ENCODE peak calls at places on chromosomes 7 and 10, in ten cellular contexts. M, T, F, N, A, V, Q, R, G and E are unnamed samples.
A peak's percentile ranks its signal among the peaks of the same experiment; 100 is the strongest.

GRCh38 chr10:62046522-62047239 is 145.2 kb downstream of the ARID5B start:
- DNase-seq in M (peak; percentile 55), T (peak; percentile 42), F (peak; percentile 84), N (no peak), A (no peak), V (peak; percentile 70), Q (no peak), R (peak; percentile 77), G (peak; percentile 32), E (no peak)

GRCh38 chr7:96826089-96826488 is 116.4 kb upstream of the SEM1 start:
- DNase-seq in M (no peak), T (peak; percentile 39), F (no peak), N (no peak), A (no peak), V (no peak), Q (no peak), R (no peak), G (no peak), E (no peak)

GRCh38 chr7:1892011-1892965 is 222.2 kb downstream of the ELFN1 start:
- DNase-seq in M (no peak), T (no peak), F (no peak), N (no peak), A (no peak), V (no peak), Q (no peak), R (no peak), G (no peak), E (no peak)

GRCh38 chr10:9707205-9707604 is 1310.5 kb upstream of the CELF2 start:
- DNase-seq in M (no peak), T (no peak), F (no peak), N (no peak), A (no peak), V (no peak), Q (no peak), R (no peak), G (no peak), E (no peak)

GRCh38 chr10:48838830-48839229 is 100.8 kb downstream of the LRRC18 start:
- DNase-seq in M (no peak), T (no peak), F (no peak), N (no peak), A (no peak), V (no peak), Q (no peak), R (no peak), G (no peak), E (no peak)

GRCh38 chr7:34354906-34355305 is 303.1 kb upstream of the NPSR1 start:
- DNase-seq in M (no peak), T (no peak), F (peak; percentile 1), N (no peak), A (no peak), V (no peak), Q (no peak), R (no peak), G (no peak), E (no peak)

GRCh38 chr7:157291404-157292080 is 45.3 kb upstream of the DNAJB6 start:
- DNase-seq in M (no peak), T (no peak), F (no peak), N (no peak), A (no peak), V (no peak), Q (no peak), R (no peak), G (no peak), E (no peak)

GRCh38 chr7:148540041-148540738 is 50.4 kb upstream of the C7orf33 start:
- DNase-seq in M (no peak), T (no peak), F (peak; percentile 62), N (no peak), A (no peak), V (no peak), Q (no peak), R (peak; percentile 73), G (peak; percentile 84), E (no peak)

GRCh38 chr10:110668443-110668842 is 24.3 kb downstream of the RBM20 start:
- DNase-seq in M (no peak), T (no peak), F (no peak), N (no peak), A (no peak), V (no peak), Q (no peak), R (no peak), G (no peak), E (no peak)
- H3K4me1 ChIP-seq in M (no peaks in the 10 kb centered on the region), T (no peaks in the 10 kb centered on the region), F (peaks cover 7% of the 10 kb centered on the region), N (peaks cover 6% of the 10 kb centered on the region), A (no peaks in the 10 kb centered on the region), V (peaks cover 6% of the 10 kb centered on the region), Q (no peaks in the 10 kb centered on the region), R (peaks cover 13% of the 10 kb centered on the region), G (peaks cover 4% of the 10 kb centered on the region), E (no peaks in the 10 kb centered on the region)

GRCh38 chr10:78543749-78544446 is 510.2 kb downstream of the RPS24 start:
- DNase-seq in M (no peak), T (peak; percentile 54), F (peak; percentile 97), N (no peak), A (no peak), V (no peak), Q (no peak), R (no peak), G (peak; percentile 90), E (no peak)

GRCh38 chr10:78542536-78542935 is 508.9 kb downstream of the RPS24 start:
- DNase-seq in M (no peak), T (no peak), F (peak; percentile 4), N (no peak), A (no peak), V (no peak), Q (no peak), R (no peak), G (no peak), E (no peak)

GRCh38 chr10:78543026-78543748 is 509.5 kb downstream of the RPS24 start:
- DNase-seq in M (no peak), T (no peak), F (no peak), N (no peak), A (no peak), V (no peak), Q (no peak), R (no peak), G (no peak), E (no peak)

GRCh38 chr10:78545756-78546155 is 512.1 kb downstream of the RPS24 start:
- DNase-seq in M (no peak), T (no peak), F (peak; percentile 7), N (no peak), A (no peak), V (no peak), Q (no peak), R (no peak), G (no peak), E (no peak)

DNA sequence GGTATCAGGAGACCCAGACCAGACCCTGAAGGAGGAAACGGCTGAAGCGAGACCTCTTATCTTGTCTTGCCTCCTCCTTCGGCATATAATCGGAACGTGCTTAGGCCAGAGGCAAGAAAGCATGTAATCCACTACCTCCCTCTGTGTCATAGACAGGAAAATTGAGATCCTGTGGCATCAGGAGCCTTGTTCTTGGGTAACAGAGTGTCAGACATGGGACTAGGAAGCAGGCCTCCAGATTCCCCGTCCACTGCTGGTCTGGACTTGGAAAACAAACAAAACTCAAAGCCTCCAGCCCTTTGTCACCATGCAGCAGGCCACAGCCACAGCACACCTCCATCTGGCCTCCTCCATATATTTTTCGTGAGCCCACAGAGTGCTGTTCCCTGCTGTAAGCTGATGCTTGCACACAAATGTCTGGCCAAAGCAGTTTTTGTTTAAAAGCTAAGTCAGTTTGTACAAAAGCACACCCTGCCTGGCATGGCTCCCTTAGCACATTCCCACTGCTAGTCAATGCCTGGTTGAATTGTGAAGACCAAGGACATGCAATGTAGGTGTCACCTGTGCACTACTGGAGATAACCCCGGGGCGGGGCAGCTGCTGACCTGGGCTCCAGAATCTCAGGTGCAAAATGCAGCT is 510.9 kb downstream of the RPS24 start:
- DNase-seq in M (no peak), T (no peak), F (peak; percentile 24), N (no peak), A (no peak), V (no peak), Q (no peak), R (no peak), G (no peak), E (no peak)
- H3K27ac ChIP-seq in M (no peak overlapping the region), T (peak overlapping the region; percentile 89), F (peak overlapping the region; percentile 90), N (no peak overlapping the region), A (no peak overlapping the region), V (no peak overlapping the region), Q (no peak overlapping the region), R (no peak overlapping the region), G (peak overlapping the region; percentile 11), E (no peak overlapping the region)

GRCh38 chr10:3830946-3831345 is 45.9 kb upstream of the KLF6 start:
- DNase-seq in M (no peak), T (no peak), F (no peak), N (no peak), A (no peak), V (no peak), Q (no peak), R (no peak), G (no peak), E (no peak)

GRCh38 chr10:3827768-3828403 is 42.9 kb upstream of the KLF6 start:
- DNase-seq in M (no peak), T (no peak), F (no peak), N (no peak), A (no peak), V (no peak), Q (no peak), R (no peak), G (no peak), E (no peak)

GRCh38 chr10:3829193-3830050 is 44.4 kb upstream of the KLF6 start:
- DNase-seq in M (no peak), T (no peak), F (no peak), N (peak; percentile 27), A (no peak), V (no peak), Q (no peak), R (no peak), G (no peak), E (peak; percentile 15)

GRCh38 chr10:3827266-3827665 is 42.3 kb upstream of the KLF6 start:
- DNase-seq in M (no peak), T (no peak), F (no peak), N (no peak), A (no peak), V (no peak), Q (no peak), R (no peak), G (no peak), E (no peak)

GRCh38 chr10:3828404-3829192 is 43.6 kb upstream of the KLF6 start:
- DNase-seq in M (no peak), T (peak; percentile 52), F (peak; percentile 88), N (no peak), A (peak; percentile 78), V (peak; percentile 84), Q (no peak), R (peak; percentile 58), G (peak; percentile 42), E (peak; percentile 55)
- H3K4me1 ChIP-seq in M (peaks cover 25% of the 10 kb centered on the region), T (peaks cover 5% of the 10 kb centered on the region), F (peaks cover 10% of the 10 kb centered on the region), N (peaks cover 5% of the 10 kb centered on the region), A (peaks cover 5% of the 10 kb centered on the region), V (peaks cover 8% of the 10 kb centered on the region), Q (peaks cover 16% of the 10 kb centered on the region), R (peaks cover 25% of the 10 kb centered on the region), G (peaks cover 2% of the 10 kb centered on the region), E (peaks cover 21% of the 10 kb centered on the region)

DNA sequence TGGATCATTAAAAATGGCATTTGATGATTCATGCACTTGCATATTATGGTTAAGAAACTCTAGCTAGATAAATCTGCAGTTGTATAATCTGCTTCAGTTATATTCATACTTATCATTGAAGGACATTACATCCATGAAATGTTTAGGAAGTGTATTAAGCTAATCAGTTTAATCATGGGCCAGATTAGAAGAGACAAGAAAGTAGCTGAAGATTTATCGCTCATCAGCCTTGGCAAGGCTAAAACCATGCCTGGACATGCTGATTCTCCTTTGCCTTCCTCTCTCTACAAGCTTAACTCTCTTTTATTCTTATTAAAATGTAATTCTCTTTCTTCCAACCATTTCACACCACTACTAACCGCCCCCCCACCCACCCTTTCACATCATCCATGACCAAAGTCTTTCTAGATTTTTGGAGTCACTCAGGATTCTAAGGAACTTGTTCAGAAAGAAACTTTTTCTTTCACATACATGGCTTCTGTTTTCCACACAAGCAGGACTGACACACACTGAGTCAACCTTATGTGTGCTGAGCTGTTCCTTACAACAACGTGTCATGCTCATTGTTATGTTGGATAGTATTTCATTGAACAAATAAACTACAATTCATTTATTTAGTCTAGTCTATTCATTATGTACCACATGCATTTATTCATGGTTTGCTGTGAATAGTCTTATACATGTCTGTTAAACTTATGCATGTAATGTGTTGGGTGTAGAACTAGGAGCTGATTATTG is 227.2 kb upstream of the SP8 start:
- DNase-seq in M (no peak), T (no peak), F (no peak), N (no peak), A (no peak), V (no peak), Q (no peak), R (peak; percentile 80), G (no peak), E (no peak)
- H3K27ac ChIP-seq in M (no peak overlapping the region), T (no peak overlapping the region), F (no peak overlapping the region), N (no peak overlapping the region), A (no peak overlapping the region), V (no peak overlapping the region), Q (no peak overlapping the region), R (peak overlapping the region; percentile 95), G (no peak overlapping the region), E (no peak overlapping the region)